ENCODE peak calls at places on chromosome 12, in six cellular contexts. V, I, J, T, S and P are unnamed samples.

GRCh38 chr12:109548258-109548657 is 25.0 kb downstream of the MMAB start:
- DNase-seq in V (no peak), I (no peak), J (no peak), T (no peak), S (no peak), P (no peak)

GRCh38 chr12:113327000-113327399 is 7.9 kb downstream of the SLC8B1 start:
- DNase-seq in V (no peak), I (no peak), J (no peak), T (no peak), S (no peak), P (no peak)

GRCh38 chr12:93174048-93174447 is 203.7 kb upstream of the NUDT4 start:
- DNase-seq in V (peak; percentile 93), I (peak; percentile 14), J (no peak), T (no peak), S (no peak), P (no peak)

GRCh38 chr12:98422809-98423208 is 92.6 kb upstream of the TMPO start:
- DNase-seq in V (no peak), I (peak; percentile 66), J (no peak), T (peak; percentile 13), S (no peak), P (no peak)

GRCh38 chr12:48787791-48788521 is 933 bp downstream of the ADCY6 start:
- DNase-seq in V (no peak), I (no peak), J (no peak), T (no peak), S (no peak), P (no peak)

GRCh38 chr12:123389560-123390351 is 5.8 kb downstream of the KMT5A start:
- DNase-seq in V (no peak), I (no peak), J (no peak), T (no peak), S (no peak), P (peak; percentile 28)

GRCh38 chr12:4454315-4454860 is 8.8 kb upstream of the FGF6 start:
- DNase-seq in V (no peak), I (no peak), J (no peak), T (no peak), S (no peak), P (no peak)

GRCh38 chr12:123902821-123903220 is 69.8 kb downstream of the CCDC92 start:
- DNase-seq in V (no peak), I (no peak), J (no peak), T (no peak), S (no peak), P (no peak)

GRCh38 chr12:109890620-109891019 is 9.5 kb upstream of the TCHP start:
- DNase-seq in V (no peak), I (no peak), J (no peak), T (no peak), S (no peak), P (no peak)

GRCh38 chr12:63889236-63889635 is 44.7 kb downstream of the SRGAP1 start:
- DNase-seq in V (peak; percentile 85), I (peak; percentile 39), J (no peak), T (no peak), S (no peak), P (no peak)

GRCh38 chr12:59239993-59240392 is 319.7 kb upstream of the LRIG3 start:
- DNase-seq in V (no peak), I (no peak), J (no peak), T (no peak), S (no peak), P (no peak)

GRCh38 chr12:92330654-92331053 is 185.0 kb upstream of the BTG1 start:
- DNase-seq in V (no peak), I (no peak), J (no peak), T (no peak), S (no peak), P (no peak)

GRCh38 chr12:48075833-48076232 is 30.0 kb downstream of the SENP1 start:
- DNase-seq in V (no peak), I (no peak), J (no peak), T (no peak), S (no peak), P (no peak)

GRCh38 chr12:3103806-3104205 is 26.6 kb downstream of the TSPAN9 start:
- DNase-seq in V (no peak), I (no peak), J (no peak), T (no peak), S (no peak), P (no peak)

GRCh38 chr12:110928700-110929099 is 8.3 kb upstream of the MYL2 start:
- DNase-seq in V (no peak), I (no peak), J (no peak), T (no peak), S (no peak), P (no peak)